ENCODE peak calls at places on chromosome 15, in six cellular contexts. S is RWPE1, T is omental fat pad, K is MG63, F is foreskin fibroblast, U is AG04450. G is an unnamed sample.

GRCh38 chr15:79004336-79004735 is 59.5 kb upstream of the CTSH start:
- DNase-seq in T (no peak), F (peak), U (peak), K (peak), S (peak), G (peak)

GRCh38 chr15:101407439-101407838 is 82.1 kb downstream of the PCSK6 start:
- DNase-seq in K (no peak), S (no peak), U (no peak), T (no peak), F (no peak), G (no peak)

GRCh38 chr15:39651295-39651694 is 70.4 kb downstream of the THBS1 start:
- DNase-seq in S (no peak), F (no peak), K (no peak), T (no peak), U (no peak), G (no peak)

GRCh38 chr15:90449206-90449735 is 61.2 kb downstream of the IQGAP1 start:
- DNase-seq in T (no peak), S (no peak), U (no peak), K (no peak), F (peak), G (no peak)

GRCh38 chr15:77030928-77031375 is 36.0 kb downstream of the PSTPIP1 start:
- DNase-seq in T (no peak), U (no peak), F (no peak), K (no peak), S (no peak), G (no peak)

GRCh38 chr15:65561934-65562333 is 31.7 kb downstream of the HACD3 start:
- DNase-seq in F (no peak), K (no peak), T (no peak), U (no peak), S (no peak), G (no peak)

GRCh38 chr15:53918180-53919079 is 59.8 kb upstream of the UNC13C start:
- DNase-seq in U (no peak), K (no peak), S (no peak), F (no peak), T (no peak), G (no peak)

GRCh38 chr15:89812126-89812846 is 2.4 kb downstream of the ANPEP start:
- DNase-seq in T (no peak), F (peak), U (no peak), K (peak), S (peak), G (peak)

GRCh38 chr15:72787521-72787920 is 4.0 kb upstream of the ADPGK start:
- DNase-seq in U (no peak), K (no peak), S (no peak), F (no peak), T (no peak), G (no peak)

GRCh38 chr15:95664435-95664834 is 666.1 kb upstream of the NR2F2 start:
- DNase-seq in S (no peak), U (no peak), F (no peak), T (no peak), K (no peak), G (no peak)

GRCh38 chr15:25469377-25469776 is 30.6 kb upstream of the UBE3A start:
- DNase-seq in T (no peak), S (peak), K (peak), U (no peak), F (peak), G (no peak)

GRCh38 chr15:89441295-89441762 is 55.1 kb downstream of the RHCG start:
- DNase-seq in K (no peak), T (no peak), S (no peak), F (no peak), U (no peak), G (peak)

GRCh38 chr15:79849789-79850188 is 47.0 kb downstream of the MTHFS start:
- DNase-seq in F (peak), T (no peak), S (no peak), U (no peak), K (peak), G (no peak)

GRCh38 chr15:90020041-90020735 is 19.1 kb downstream of the ZNF710 start:
- DNase-seq in K (no peak), F (no peak), T (no peak), S (no peak), U (no peak), G (no peak)

GRCh38 chr15:67101981-67102929 is 36.9 kb downstream of the SMAD3 start:
- DNase-seq in F (peak), K (no peak), T (no peak), S (no peak), U (no peak), G (no peak)

GRCh38 chr15:94965593-94965992 is 734.2 kb downstream of the MCTP2 start:
- DNase-seq in K (no peak), F (no peak), S (no peak), T (no peak), U (no peak), G (no peak)

GRCh38 chr15:98884894-98885293 is 122.7 kb downstream of the PGPEP1L start:
- DNase-seq in K (no peak), F (no peak), S (no peak), T (no peak), U (no peak), G (no peak)

GRCh38 chr15:70361106-70361505 is 263.4 kb upstream of the TLE3 start:
- DNase-seq in S (no peak), T (no peak), F (no peak), K (no peak), U (no peak), G (no peak)

GRCh38 chr15:23686466-23687142 is 501 bp downstream of the NDN start:
- DNase-seq in K (no peak), S (no peak), U (no peak), F (no peak), T (no peak), G (no peak)

GRCh38 chr15:92244703-92245102 is 149.0 kb upstream of the ST8SIA2 start:
- DNase-seq in K (no peak), F (no peak), S (no peak), T (no peak), U (no peak), G (no peak)

GRCh38 chr15:99154271-99154670 is 49.4 kb downstream of the SYNM start:
- DNase-seq in F (no peak), U (no peak), T (no peak), S (no peak), K (peak), G (no peak)

GRCh38 chr15:61088675-61089074 is 140.4 kb downstream of the RORA start:
- DNase-seq in U (no peak), T (no peak), K (no peak), F (no peak), S (no peak), G (no peak)

GRCh38 chr15:29622637-29623036 is 199.6 kb downstream of the TJP1 start:
- DNase-seq in K (no peak), F (no peak), U (no peak), T (no peak), S (no peak), G (no peak)

GRCh38 chr15:40358492-40359353 is 704 bp downstream of the DISP2 start:
- DNase-seq in S (no peak), F (no peak), U (no peak), K (peak), T (no peak), G (no peak)

GRCh38 chr15:62610499-62610898 is 432.0 kb upstream of the TPM1 start:
- DNase-seq in T (no peak), K (no peak), F (no peak), U (no peak), S (no peak), G (no peak)

GRCh38 chr15:29788433-29789034 is 33.7 kb downstream of the TJP1 start:
- DNase-seq in T (no peak), U (no peak), S (peak), K (no peak), F (no peak), G (no peak)

GRCh38 chr15:57158589-57158988 is 217.7 kb upstream of the CGNL1 start:
- DNase-seq in U (no peak), F (no peak), K (peak), T (no peak), S (peak), G (no peak)

GRCh38 chr15:56468271-56468912 is 3.5 kb upstream of the MNS1 start:
- DNase-seq in F (peak), S (no peak), U (no peak), K (no peak), T (no peak), G (no peak)

GRCh38 chr15:90037510-90037860 is 36.4 kb downstream of the ZNF710 start:
- DNase-seq in S (no peak), U (peak), T (no peak), K (no peak), F (peak), G (no peak)

GRCh38 chr15:77115179-77115578 is 44.3 kb upstream of the TSPAN3 start:
- DNase-seq in F (no peak), T (no peak), K (no peak), U (no peak), S (no peak), G (no peak)

GRCh38 chr15:66894363-66894762 is 171.0 kb upstream of the SMAD3 start:
- DNase-seq in S (no peak), F (no peak), U (no peak), K (no peak), T (no peak), G (no peak)

GRCh38 chr15:41562784-41563198 is 3.8 kb downstream of the TYRO3 start:
- DNase-seq in U (no peak), F (no peak), S (no peak), T (no peak), K (no peak), G (no peak)

GRCh38 chr15:40072216-40072990 is 33.4 kb upstream of the SRP14 start:
- DNase-seq in U (no peak), F (no peak), S (no peak), K (no peak), T (no peak), G (no peak)

GRCh38 chr15:51270706-51271105 is 67.7 kb downstream of the CYP19A1 start:
- DNase-seq in K (no peak), T (no peak), S (no peak), U (no peak), F (no peak), G (no peak)

GRCh38 chr15:95937128-95937528 is 393.4 kb upstream of the NR2F2 start:
- DNase-seq in T (no peak), F (no peak), K (no peak), S (no peak), U (no peak), G (no peak)

GRCh38 chr15:68408526-68408925 is 23.4 kb downstream of the ITGA11 start:
- DNase-seq in T (no peak), S (no peak), K (no peak), U (no peak), F (no peak), G (no peak)

GRCh38 chr15:31387483-31388118 is 61.0 kb downstream of the KLF13 start:
- DNase-seq in U (no peak), F (no peak), K (no peak), T (no peak), S (no peak), G (no peak)

GRCh38 chr15:27592036-27592725 is 506.9 kb downstream of the OCA2 start:
- DNase-seq in F (no peak), T (no peak), K (no peak), S (no peak), U (no peak), G (no peak)

GRCh38 chr15:62464705-62465104 is 299.6 kb upstream of the C2CD4B start:
- DNase-seq in U (no peak), T (no peak), F (peak), S (no peak), K (peak), G (no peak)